ENCODE peak calls at places on chromosome 17, in five cellular contexts. G, U, J, N and V are unnamed samples.

GRCh38 chr17:44901323-44901965 is 2.2 kb upstream of the EFTUD2 start:
- DNase-seq in J (peak; percentile 86), N (no peak), G (peak; percentile 79), U (no peak), V (no peak)

GRCh38 chr17:15307686-15308085 is 33.7 kb downstream of the TEKT3 start:
- DNase-seq in G (peak; percentile 89), N (no peak), J (peak; percentile 30), U (no peak), V (no peak)

GRCh38 chr17:35089846-35090193 is 26.3 kb upstream of the RFFL start:
- DNase-seq in U (peak; percentile 78), J (peak; percentile 73), G (peak; percentile 34), N (no peak), V (peak; percentile 63)

GRCh38 chr17:6437466-6437865 is 2.5 kb upstream of the AIPL1 start:
- DNase-seq in J (no peak), N (no peak), G (no peak), U (peak; percentile 82), V (no peak)

GRCh38 chr17:44267165-44267455 is 825 bp downstream of the SLC4A1 start:
- DNase-seq in N (no peak), G (no peak), U (no peak), J (no peak), V (no peak)

GRCh38 chr17:16415031-16415924 is at the start of gene TRPV2:
- DNase-seq in G (no peak), N (no peak), J (no peak), U (peak; percentile 85), V (peak; percentile 36)

GRCh38 chr17:17971431-17972125 is 622 bp downstream of the TOM1L2 start:
- DNase-seq in G (no peak), U (no peak), N (no peak), J (peak; percentile 22), V (no peak)

GRCh38 chr17:83090424-83091256 is 11.2 kb downstream of the METRNL start:
- DNase-seq in J (no peak), G (no peak), U (no peak), N (no peak), V (no peak)

GRCh38 chr17:13562271-13562800 is 39.4 kb downstream of the HS3ST3A1 start:
- DNase-seq in G (peak; percentile 97), J (peak; percentile 91), U (no peak), N (no peak), V (peak; percentile 61)

GRCh38 chr17:81386646-81387234 is 8.5 kb upstream of the BAHCC1 start:
- DNase-seq in U (no peak), J (no peak), N (no peak), G (no peak), V (no peak)

GRCh38 chr17:9195961-9196668 is 174.8 kb downstream of the NTN1 start:
- DNase-seq in J (no peak), G (no peak), N (peak; percentile 24), U (peak; percentile 84), V (peak; percentile 79)

GRCh38 chr17:83083368-83084201 is 4.2 kb downstream of the METRNL start:
- DNase-seq in N (no peak), J (peak; percentile 91), G (peak; percentile 99), U (peak; percentile 68), V (peak; percentile 85)

GRCh38 chr17:37567137-37567927 is 41.9 kb downstream of the SYNRG start:
- DNase-seq in J (no peak), U (no peak), G (no peak), N (no peak), V (no peak)

GRCh38 chr17:35242158-35242804 is 591 bp upstream of the SLFN5 start:
- DNase-seq in G (peak; percentile 32), N (peak; percentile 51), J (no peak), U (peak; percentile 95), V (peak; percentile 81)

GRCh38 chr17:18155179-18155578 is 28.4 kb upstream of the ALKBH5 start:
- DNase-seq in G (no peak), N (no peak), U (no peak), J (no peak), V (no peak)

GRCh38 chr17:36869856-36870617 is 67.2 kb upstream of the LHX1 start:
- DNase-seq in G (peak; percentile 17), N (no peak), J (peak; percentile 37), U (peak; percentile 71), V (peak; percentile 52)

GRCh38 chr17:78903101-78903779 is at the start of gene CEP295NL:
- DNase-seq in J (peak; percentile 55), N (peak; percentile 73), U (no peak), G (peak; percentile 63), V (peak; percentile 80)

GRCh38 chr17:75008373-75008772 is 4.1 kb upstream of the MRPL58 start:
- DNase-seq in N (no peak), U (no peak), G (no peak), J (no peak), V (no peak)

GRCh38 chr17:15261063-15261817 is 3.9 kb downstream of the PMP22 start:
- DNase-seq in U (peak; percentile 75), N (peak; percentile 51), G (peak; percentile 60), J (peak; percentile 80), V (no peak)

GRCh38 chr17:63844293-63844672 is 1.8 kb upstream of the SMARCD2 start:
- DNase-seq in N (no peak), G (no peak), J (no peak), U (no peak), V (no peak)

GRCh38 chr17:14289162-14289561 is 11.7 kb upstream of the HS3ST3B1 start:
- DNase-seq in U (peak; percentile 8), G (no peak), N (no peak), J (no peak), V (no peak)

GRCh38 chr17:50565559-50566350 is 5.2 kb downstream of the CACNA1G start:
- DNase-seq in N (peak; percentile 59), U (no peak), J (peak; percentile 54), G (peak; percentile 4), V (no peak)

GRCh38 chr17:8630227-8630801 is at the start of gene MYH10:
- DNase-seq in U (no peak), G (no peak), N (no peak), J (no peak), V (no peak)

GRCh38 chr17:68634345-68634876 is 33.2 kb upstream of the FAM20A start:
- DNase-seq in N (no peak), U (no peak), J (no peak), G (no peak), V (no peak)

GRCh38 chr17:7562208-7562605 is 488 bp downstream of the SENP3 start:
- DNase-seq in J (no peak), U (no peak), G (no peak), N (no peak), V (no peak)
- H3K23ac ChIP-seq in J (no peak overlapping the region), U (no peak overlapping the region), G (peak overlapping the region; percentile 38), N (no peak overlapping the region), V (no peak overlapping the region)

GRCh38 chr17:76701471-76701967 is 9.2 kb downstream of the MXRA7 start:
- DNase-seq in G (no peak), N (no peak), J (no peak), U (no peak), V (peak; percentile 80)
- H2AFZ ChIP-seq in G (peak overlapping the region; percentile 82), N (peak overlapping the region; percentile 81), J (no peak overlapping the region), U (no peak overlapping the region), V (no peak overlapping the region)

GRCh38 chr17:29959658-29960337 is 18.4 kb downstream of the EFCAB5 start:
- DNase-seq in G (peak; percentile 1), U (no peak), J (no peak), N (no peak), V (no peak)

GRCh38 chr17:29954405-29954804 is 13.0 kb downstream of the EFCAB5 start:
- DNase-seq in G (no peak), N (no peak), U (no peak), J (no peak), V (no peak)

GRCh38 chr17:29962656-29963055 is 21.2 kb downstream of the EFCAB5 start:
- DNase-seq in G (no peak), U (no peak), J (no peak), N (no peak), V (no peak)

GRCh38 chr17:29956225-29956624 is 14.8 kb downstream of the EFCAB5 start:
- DNase-seq in G (no peak), J (no peak), N (no peak), U (no peak), V (no peak)

GRCh38 chr17:29958947-29959657 is 17.7 kb downstream of the EFCAB5 start:
- DNase-seq in U (no peak), J (no peak), G (peak; percentile 49), N (no peak), V (peak; percentile 68)
- H3K23ac ChIP-seq in U (no peak overlapping the region), J (no peak overlapping the region), G (no peak overlapping the region), N (no peak overlapping the region), V (no peak overlapping the region)

GRCh38 chr17:58202859-58203258 is 10.3 kb downstream of the EPX start:
- DNase-seq in N (no peak), G (no peak), J (no peak), U (no peak), V (no peak)

GRCh38 chr17:58196610-58197009 is 4.1 kb downstream of the EPX start:
- DNase-seq in J (no peak), G (no peak), N (no peak), U (no peak), V (no peak)

GRCh38 chr17:58204796-58205195 is 12.3 kb downstream of the EPX start:
- DNase-seq in G (no peak), N (no peak), J (no peak), U (peak; percentile 13), V (no peak)

GRCh38 chr17:58195518-58196123 is 3.1 kb downstream of the EPX start:
- DNase-seq in U (no peak), N (no peak), J (no peak), G (no peak), V (no peak)

DNA sequence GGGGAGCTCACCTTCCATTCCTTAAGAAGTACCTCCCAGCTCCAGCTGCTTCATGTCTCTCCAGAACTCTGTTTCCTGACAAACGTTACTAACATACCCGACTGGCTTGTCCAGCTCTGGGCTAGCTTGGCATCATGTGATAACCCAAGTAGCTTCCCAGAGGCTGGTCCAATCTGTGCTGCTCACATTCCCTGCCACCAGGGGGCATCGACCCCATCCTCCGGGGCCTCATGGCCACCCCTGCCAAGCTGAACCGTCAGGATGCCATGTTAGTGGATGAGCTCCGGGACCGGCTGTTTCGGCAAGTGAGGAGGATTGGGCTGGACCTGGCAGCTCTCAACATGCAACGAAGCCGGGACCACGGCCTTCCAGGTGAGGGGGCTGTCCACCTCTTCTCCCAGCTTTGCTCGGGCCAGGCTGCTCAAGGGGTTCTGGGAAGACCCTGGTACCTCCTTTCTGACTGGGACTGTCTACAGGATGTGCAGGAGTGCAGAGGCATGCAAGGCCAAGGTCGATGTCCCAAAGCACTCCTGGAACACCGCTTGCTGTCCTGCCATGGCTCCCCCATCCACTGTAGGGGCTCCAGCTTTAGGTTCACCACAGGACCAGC is 7.6 kb downstream of the EPX start:
- DNase-seq in G (peak; percentile 36), J (peak; percentile 32), U (peak; percentile 93), N (peak; percentile 36), V (no peak)
- H2AFZ ChIP-seq in G (peak overlapping the region; percentile 38), J (no peak overlapping the region), U (no peak overlapping the region), N (peak overlapping the region; percentile 58), V (no peak overlapping the region)

DNA sequence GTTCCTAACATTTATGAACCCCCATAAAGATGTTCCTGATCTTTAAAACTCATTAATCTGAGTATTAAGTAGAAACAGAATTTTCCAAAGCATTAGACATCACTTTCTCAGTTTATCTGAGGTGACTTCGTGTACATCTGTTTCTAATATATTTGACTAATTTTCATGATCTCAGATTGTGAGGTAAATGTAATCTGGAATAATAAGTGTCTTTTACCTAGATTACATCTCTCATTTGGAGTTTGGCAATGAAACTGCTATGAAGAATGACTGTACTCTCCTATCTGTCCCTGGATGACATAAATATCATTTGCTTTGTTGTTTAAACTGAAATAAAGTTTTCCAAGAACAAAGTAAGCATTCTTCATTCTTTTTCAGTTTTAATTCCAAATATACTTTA is 55.3 kb downstream of the GDPD1 start:
- DNase-seq in U (no peak), J (no peak), N (no peak), G (no peak), V (no peak)
- H3K23ac ChIP-seq in U (no peak overlapping the region), J (no peak overlapping the region), N (no peak overlapping the region), G (no peak overlapping the region), V (no peak overlapping the region)

GRCh38 chr17:66964083-66964771 is at the start of gene CACNG4:
- DNase-seq in G (no peak), J (no peak), U (no peak), N (no peak), V (no peak)
- H2AFZ ChIP-seq in G (peak within 1 kb of the TSS; percentile 85), J (no peak within 1 kb of the TSS), U (no peak within 1 kb of the TSS), N (peak within 1 kb of the TSS; percentile 99), V (peak within 1 kb of the TSS; percentile 83)